ENCODE peak calls at places on chromosomes 5 and 9, in seven cellular contexts. J is stimulated activated naive CD8-positive, alpha-beta T cell treated with anti-CD3 and anti-CD28 coated beads, Interleukin-15, amount 100 ng/mL, for 72 hours; L is NCI-H1417; H is fibroblast of pulmonary artery; Q is activated naive CD4-positive, alpha-beta T cell treated with anti-CD3 and anti-CD28 coated beads, Interleukin-2, amount 10 ng/mL, durations not matched to agents 7 days and 5 days; V is T-cell; Z is activated CD8-positive, alpha-beta memory T cell treated with anti-CD3 and anti-CD28 coated beads for 4 hours. T is an unnamed sample.

GRCh38 chr5:35244171-35244570 is 13.9 kb upstream of the PRLR start:
- DNase-seq in J (no peak), L (no peak), H (no peak), Q (no peak), V (no peak), Z (no peak), T (no peak)

GRCh38 chr9:36995927-36996471 is 38.1 kb downstream of the PAX5 start:
- DNase-seq in J (peak), L (peak), H (peak), Q (peak), V (peak), Z (peak), T (no peak)

GRCh38 chr9:21558627-21559401 is 76.7 kb upstream of the IFNE start:
- DNase-seq in J (no peak), L (peak), H (peak), Q (peak), V (peak), Z (no peak), T (no peak)

GRCh38 chr5:172444110-172444510 is 10.2 kb downstream of the SH3PXD2B start:
- DNase-seq in J (no peak), L (no peak), H (peak), Q (no peak), V (no peak), Z (no peak), T (no peak)

GRCh38 chr5:146947181-146947941 is 68.8 kb upstream of the PPP2R2B start:
- DNase-seq in J (no peak), L (no peak), H (peak), Q (peak), V (no peak), Z (no peak), T (no peak)

GRCh38 chr5:37886207-37886905 is 46.5 kb upstream of the GDNF start:
- DNase-seq in J (no peak), L (no peak), H (no peak), Q (no peak), V (no peak), Z (no peak), T (no peak)

GRCh38 chr9:75039006-75039405 is 10.9 kb upstream of the CARNMT1 start:
- DNase-seq in J (no peak), L (no peak), H (peak), Q (no peak), V (no peak), Z (no peak), T (no peak)

GRCh38 chr5:161546463-161547301 is at the start of gene GABRB2:
- DNase-seq in J (no peak), L (no peak), H (peak), Q (peak), V (no peak), Z (no peak), T (peak)

GRCh38 chr9:90020277-90020871 is 415.6 kb downstream of the GADD45G start:
- DNase-seq in J (no peak), L (no peak), H (no peak), Q (no peak), V (no peak), Z (no peak), T (no peak)

GRCh38 chr9:6771722-6772121 is 13.9 kb downstream of the KDM4C start:
- DNase-seq in J (no peak), L (no peak), H (no peak), Q (no peak), V (no peak), Z (no peak), T (no peak)

GRCh38 chr5:117732264-117732663 is 1157.6 kb upstream of the SEMA6A start:
- DNase-seq in J (no peak), L (no peak), H (no peak), Q (no peak), V (no peak), Z (no peak), T (no peak)

GRCh38 chr9:97437151-97437550 is 25.3 kb downstream of the TDRD7 start:
- DNase-seq in J (no peak), L (no peak), H (no peak), Q (no peak), V (no peak), Z (no peak), T (no peak)

GRCh38 chr5:6399978-6400910 is 21.9 kb upstream of the MED10 start:
- DNase-seq in J (no peak), L (no peak), H (peak), Q (no peak), V (no peak), Z (no peak), T (no peak)

GRCh38 chr9:84404095-84404686 is 63.6 kb upstream of the SLC28A3 start:
- DNase-seq in J (no peak), L (no peak), H (no peak), Q (no peak), V (no peak), Z (no peak), T (no peak)

GRCh38 chr5:113376640-113377039 is 58.1 kb downstream of the TSSK1B start:
- DNase-seq in J (no peak), L (no peak), H (no peak), Q (no peak), V (no peak), Z (no peak), T (no peak)

GRCh38 chr9:21710792-21711191 is 91.6 kb upstream of the MTAP start:
- DNase-seq in J (no peak), L (no peak), H (peak), Q (peak), V (no peak), Z (no peak), T (no peak)

T was measured in psoas muscle.